ENCODE peak calls at places on chromosome 2, in nine cellular contexts. One of them, this sample, is unnamed.

GRCh38 chr2:151040036-151040435 is 221.6 kb downstream of the RBM43 start:
- DNase-seq in Ammon's horn: no peak
- DNase-seq in activated CD8-positive, alpha-beta memory T cell treated with anti-CD3 and anti-CD28 coated beads, Interleukin-2, amount 50 U/mL, for 48 hours: no peak
- DNase-seq in GM12891: no peak
- DNase-seq in right lobe of liver: no peak
- DNase-seq in amygdala: no peak
- DNase-seq in OCI-M1: no peak
- DNase-seq in gastrocnemius medialis: no peak
- DNase-seq in activated T-cell treated with anti-CD3 and anti-CD28 coated beads, Interleukin-2, amount 50 U/mL, for 1 hour: no peak
- DNase-seq in this sample: no peak

GRCh38 chr2:130825972-130826253 is 10.8 kb upstream of the ARHGEF4 start:
- DNase-seq in GM12891: no peak
- DNase-seq in Ammon's horn: no peak
- DNase-seq in OCI-M1: no peak
- DNase-seq in amygdala: no peak
- DNase-seq in right lobe of liver: peak; percentile 12
- DNase-seq in activated T-cell treated with anti-CD3 and anti-CD28 coated beads, Interleukin-2, amount 50 U/mL, for 1 hour: no peak
- DNase-seq in gastrocnemius medialis: no peak
- DNase-seq in activated CD8-positive, alpha-beta memory T cell treated with anti-CD3 and anti-CD28 coated beads, Interleukin-2, amount 50 U/mL, for 48 hours: no peak
- DNase-seq in this sample: no peak

GRCh38 chr2:237227190-237227988 is 141.7 kb downstream of the COPS8 start:
- DNase-seq in activated CD8-positive, alpha-beta memory T cell treated with anti-CD3 and anti-CD28 coated beads, Interleukin-2, amount 50 U/mL, for 48 hours: peak; percentile 54
- DNase-seq in activated T-cell treated with anti-CD3 and anti-CD28 coated beads, Interleukin-2, amount 50 U/mL, for 1 hour: no peak
- DNase-seq in right lobe of liver: no peak
- DNase-seq in Ammon's horn: no peak
- DNase-seq in amygdala: no peak
- DNase-seq in gastrocnemius medialis: no peak
- DNase-seq in GM12891: no peak
- DNase-seq in OCI-M1: no peak
- DNase-seq in this sample: no peak

GRCh38 chr2:15834381-15835031 is 105.8 kb upstream of the MYCN start:
- DNase-seq in OCI-M1: no peak
- DNase-seq in gastrocnemius medialis: no peak
- DNase-seq in Ammon's horn: no peak
- DNase-seq in activated CD8-positive, alpha-beta memory T cell treated with anti-CD3 and anti-CD28 coated beads, Interleukin-2, amount 50 U/mL, for 48 hours: no peak
- DNase-seq in activated T-cell treated with anti-CD3 and anti-CD28 coated beads, Interleukin-2, amount 50 U/mL, for 1 hour: no peak
- DNase-seq in right lobe of liver: no peak
- DNase-seq in amygdala: no peak
- DNase-seq in GM12891: no peak
- DNase-seq in this sample: no peak

GRCh38 chr2:110869472-110870446 is 137.4 kb downstream of the ACOXL start:
- DNase-seq in OCI-M1: no peak
- DNase-seq in GM12891: no peak
- DNase-seq in amygdala: no peak
- DNase-seq in gastrocnemius medialis: no peak
- DNase-seq in right lobe of liver: no peak
- DNase-seq in activated CD8-positive, alpha-beta memory T cell treated with anti-CD3 and anti-CD28 coated beads, Interleukin-2, amount 50 U/mL, for 48 hours: no peak
- DNase-seq in Ammon's horn: no peak
- DNase-seq in activated T-cell treated with anti-CD3 and anti-CD28 coated beads, Interleukin-2, amount 50 U/mL, for 1 hour: no peak
- DNase-seq in this sample: no peak

GRCh38 chr2:188576657-188577056 is 285.0 kb downstream of the GULP1 start:
- DNase-seq in OCI-M1: no peak
- DNase-seq in activated T-cell treated with anti-CD3 and anti-CD28 coated beads, Interleukin-2, amount 50 U/mL, for 1 hour: no peak
- DNase-seq in amygdala: no peak
- DNase-seq in GM12891: no peak
- DNase-seq in activated CD8-positive, alpha-beta memory T cell treated with anti-CD3 and anti-CD28 coated beads, Interleukin-2, amount 50 U/mL, for 48 hours: no peak
- DNase-seq in right lobe of liver: no peak
- DNase-seq in gastrocnemius medialis: no peak
- DNase-seq in Ammon's horn: no peak
- DNase-seq in this sample: no peak

GRCh38 chr2:64018715-64019082 is 529 bp downstream of the VPS54 start:
- DNase-seq in GM12891: no peak
- DNase-seq in OCI-M1: peak; percentile 56
- DNase-seq in right lobe of liver: no peak
- DNase-seq in activated T-cell treated with anti-CD3 and anti-CD28 coated beads, Interleukin-2, amount 50 U/mL, for 1 hour: no peak
- DNase-seq in activated CD8-positive, alpha-beta memory T cell treated with anti-CD3 and anti-CD28 coated beads, Interleukin-2, amount 50 U/mL, for 48 hours: peak; percentile 78
- DNase-seq in Ammon's horn: peak; percentile 41
- DNase-seq in amygdala: no peak
- DNase-seq in gastrocnemius medialis: peak; percentile 13
- DNase-seq in this sample: peak; percentile 86

GRCh38 chr2:54692556-54692955 is 30.9 kb upstream of the EML6 start:
- DNase-seq in GM12891: no peak
- DNase-seq in amygdala: no peak
- DNase-seq in activated T-cell treated with anti-CD3 and anti-CD28 coated beads, Interleukin-2, amount 50 U/mL, for 1 hour: no peak
- DNase-seq in Ammon's horn: no peak
- DNase-seq in activated CD8-positive, alpha-beta memory T cell treated with anti-CD3 and anti-CD28 coated beads, Interleukin-2, amount 50 U/mL, for 48 hours: no peak
- DNase-seq in OCI-M1: no peak
- DNase-seq in right lobe of liver: no peak
- DNase-seq in gastrocnemius medialis: no peak
- DNase-seq in this sample: no peak

GRCh38 chr2:33694904-33695303 is 95.8 kb upstream of the FAM98A start:
- DNase-seq in gastrocnemius medialis: no peak
- DNase-seq in Ammon's horn: no peak
- DNase-seq in GM12891: no peak
- DNase-seq in activated CD8-positive, alpha-beta memory T cell treated with anti-CD3 and anti-CD28 coated beads, Interleukin-2, amount 50 U/mL, for 48 hours: no peak
- DNase-seq in amygdala: no peak
- DNase-seq in activated T-cell treated with anti-CD3 and anti-CD28 coated beads, Interleukin-2, amount 50 U/mL, for 1 hour: no peak
- DNase-seq in right lobe of liver: no peak
- DNase-seq in OCI-M1: no peak
- DNase-seq in this sample: no peak

GRCh38 chr2:2663401-2664036 is 332.4 kb upstream of the MYT1L start:
- DNase-seq in activated T-cell treated with anti-CD3 and anti-CD28 coated beads, Interleukin-2, amount 50 U/mL, for 1 hour: no peak
- DNase-seq in amygdala: no peak
- DNase-seq in OCI-M1: no peak
- DNase-seq in right lobe of liver: no peak
- DNase-seq in GM12891: no peak
- DNase-seq in activated CD8-positive, alpha-beta memory T cell treated with anti-CD3 and anti-CD28 coated beads, Interleukin-2, amount 50 U/mL, for 48 hours: no peak
- DNase-seq in Ammon's horn: no peak
- DNase-seq in gastrocnemius medialis: peak; percentile 35
- DNase-seq in this sample: no peak

GRCh38 chr2:201007584-201007998 is 44.1 kb upstream of the ORC2 start:
- DNase-seq in OCI-M1: no peak
- DNase-seq in Ammon's horn: no peak
- DNase-seq in activated T-cell treated with anti-CD3 and anti-CD28 coated beads, Interleukin-2, amount 50 U/mL, for 1 hour: no peak
- DNase-seq in amygdala: no peak
- DNase-seq in gastrocnemius medialis: no peak
- DNase-seq in GM12891: no peak
- DNase-seq in right lobe of liver: no peak
- DNase-seq in activated CD8-positive, alpha-beta memory T cell treated with anti-CD3 and anti-CD28 coated beads, Interleukin-2, amount 50 U/mL, for 48 hours: no peak
- DNase-seq in this sample: no peak

GRCh38 chr2:232885264-232885961 is 15.3 kb downstream of the SNORC start:
- DNase-seq in activated CD8-positive, alpha-beta memory T cell treated with anti-CD3 and anti-CD28 coated beads, Interleukin-2, amount 50 U/mL, for 48 hours: no peak
- DNase-seq in Ammon's horn: no peak
- DNase-seq in amygdala: no peak
- DNase-seq in gastrocnemius medialis: no peak
- DNase-seq in activated T-cell treated with anti-CD3 and anti-CD28 coated beads, Interleukin-2, amount 50 U/mL, for 1 hour: no peak
- DNase-seq in GM12891: no peak
- DNase-seq in OCI-M1: no peak
- DNase-seq in right lobe of liver: no peak
- DNase-seq in this sample: no peak

GRCh38 chr2:67322361-67323001 is 74.7 kb upstream of the ETAA1 start:
- DNase-seq in activated T-cell treated with anti-CD3 and anti-CD28 coated beads, Interleukin-2, amount 50 U/mL, for 1 hour: no peak
- DNase-seq in gastrocnemius medialis: no peak
- DNase-seq in OCI-M1: peak; percentile 40
- DNase-seq in right lobe of liver: no peak
- DNase-seq in activated CD8-positive, alpha-beta memory T cell treated with anti-CD3 and anti-CD28 coated beads, Interleukin-2, amount 50 U/mL, for 48 hours: no peak
- DNase-seq in Ammon's horn: peak; percentile 43
- DNase-seq in amygdala: peak; percentile 8
- DNase-seq in GM12891: no peak
- DNase-seq in this sample: no peak

GRCh38 chr2:98472961-98473746 is 28.5 kb downstream of the INPP4A start:
- DNase-seq in GM12891: no peak
- DNase-seq in activated CD8-positive, alpha-beta memory T cell treated with anti-CD3 and anti-CD28 coated beads, Interleukin-2, amount 50 U/mL, for 48 hours: no peak
- DNase-seq in amygdala: no peak
- DNase-seq in activated T-cell treated with anti-CD3 and anti-CD28 coated beads, Interleukin-2, amount 50 U/mL, for 1 hour: peak; percentile 13
- DNase-seq in gastrocnemius medialis: no peak
- DNase-seq in Ammon's horn: no peak
- DNase-seq in OCI-M1: no peak
- DNase-seq in right lobe of liver: no peak
- DNase-seq in this sample: no peak

GRCh38 chr2:168494190-168494711 is 38.2 kb downstream of the CERS6 start:
- DNase-seq in GM12891: no peak
- DNase-seq in gastrocnemius medialis: no peak
- DNase-seq in right lobe of liver: no peak
- DNase-seq in amygdala: no peak
- DNase-seq in OCI-M1: peak; percentile 35
- DNase-seq in activated T-cell treated with anti-CD3 and anti-CD28 coated beads, Interleukin-2, amount 50 U/mL, for 1 hour: no peak
- DNase-seq in activated CD8-positive, alpha-beta memory T cell treated with anti-CD3 and anti-CD28 coated beads, Interleukin-2, amount 50 U/mL, for 48 hours: no peak
- DNase-seq in Ammon's horn: no peak
- DNase-seq in this sample: peak; percentile 26

GRCh38 chr2:96928277-96928781 is 58.1 kb downstream of the FAM178B start:
- DNase-seq in Ammon's horn: peak; percentile 76
- DNase-seq in GM12891: no peak
- DNase-seq in OCI-M1: no peak
- DNase-seq in right lobe of liver: no peak
- DNase-seq in amygdala: peak; percentile 65
- DNase-seq in activated T-cell treated with anti-CD3 and anti-CD28 coated beads, Interleukin-2, amount 50 U/mL, for 1 hour: no peak
- DNase-seq in gastrocnemius medialis: no peak
- DNase-seq in activated CD8-positive, alpha-beta memory T cell treated with anti-CD3 and anti-CD28 coated beads, Interleukin-2, amount 50 U/mL, for 48 hours: no peak
- DNase-seq in this sample: no peak

GRCh38 chr2:239316562-239317465 is 84.0 kb downstream of the HDAC4 start:
- DNase-seq in right lobe of liver: no peak
- DNase-seq in OCI-M1: peak; percentile 51
- DNase-seq in Ammon's horn: peak; percentile 77
- DNase-seq in gastrocnemius medialis: no peak
- DNase-seq in activated T-cell treated with anti-CD3 and anti-CD28 coated beads, Interleukin-2, amount 50 U/mL, for 1 hour: peak; percentile 6
- DNase-seq in activated CD8-positive, alpha-beta memory T cell treated with anti-CD3 and anti-CD28 coated beads, Interleukin-2, amount 50 U/mL, for 48 hours: peak; percentile 33
- DNase-seq in GM12891: no peak
- DNase-seq in amygdala: no peak
- DNase-seq in this sample: peak; percentile 42

GRCh38 chr2:105415007-105415406 is 16.2 kb upstream of the FHL2 start:
- DNase-seq in Ammon's horn: no peak
- DNase-seq in GM12891: no peak
- DNase-seq in activated T-cell treated with anti-CD3 and anti-CD28 coated beads, Interleukin-2, amount 50 U/mL, for 1 hour: no peak
- DNase-seq in right lobe of liver: no peak
- DNase-seq in OCI-M1: no peak
- DNase-seq in activated CD8-positive, alpha-beta memory T cell treated with anti-CD3 and anti-CD28 coated beads, Interleukin-2, amount 50 U/mL, for 48 hours: no peak
- DNase-seq in amygdala: no peak
- DNase-seq in gastrocnemius medialis: no peak
- DNase-seq in this sample: no peak

GRCh38 chr2:215060851-215061541 is 77.4 kb downstream of the ABCA12 start:
- DNase-seq in GM12891: no peak
- DNase-seq in activated CD8-positive, alpha-beta memory T cell treated with anti-CD3 and anti-CD28 coated beads, Interleukin-2, amount 50 U/mL, for 48 hours: no peak
- DNase-seq in OCI-M1: no peak
- DNase-seq in gastrocnemius medialis: no peak
- DNase-seq in amygdala: no peak
- DNase-seq in right lobe of liver: no peak
- DNase-seq in Ammon's horn: peak; percentile 14
- DNase-seq in activated T-cell treated with anti-CD3 and anti-CD28 coated beads, Interleukin-2, amount 50 U/mL, for 1 hour: no peak
- DNase-seq in this sample: no peak

GRCh38 chr2:20168727-20169696 is 55.9 kb downstream of the SDC1 start:
- DNase-seq in Ammon's horn: no peak
- DNase-seq in gastrocnemius medialis: no peak
- DNase-seq in activated CD8-positive, alpha-beta memory T cell treated with anti-CD3 and anti-CD28 coated beads, Interleukin-2, amount 50 U/mL, for 48 hours: no peak
- DNase-seq in activated T-cell treated with anti-CD3 and anti-CD28 coated beads, Interleukin-2, amount 50 U/mL, for 1 hour: no peak
- DNase-seq in right lobe of liver: no peak
- DNase-seq in OCI-M1: no peak
- DNase-seq in GM12891: no peak
- DNase-seq in amygdala: no peak
- DNase-seq in this sample: no peak

GRCh38 chr2:186103276-186103675 is 364.7 kb downstream of the FSIP2 start:
- DNase-seq in OCI-M1: no peak
- DNase-seq in amygdala: no peak
- DNase-seq in right lobe of liver: no peak
- DNase-seq in GM12891: no peak
- DNase-seq in activated CD8-positive, alpha-beta memory T cell treated with anti-CD3 and anti-CD28 coated beads, Interleukin-2, amount 50 U/mL, for 48 hours: no peak
- DNase-seq in gastrocnemius medialis: no peak
- DNase-seq in activated T-cell treated with anti-CD3 and anti-CD28 coated beads, Interleukin-2, amount 50 U/mL, for 1 hour: no peak
- DNase-seq in Ammon's horn: no peak
- DNase-seq in this sample: no peak

GRCh38 chr2:69948032-69948962 is 13.1 kb downstream of the ASPRV1 start:
- DNase-seq in GM12891: no peak
- DNase-seq in amygdala: no peak
- DNase-seq in gastrocnemius medialis: no peak
- DNase-seq in activated T-cell treated with anti-CD3 and anti-CD28 coated beads, Interleukin-2, amount 50 U/mL, for 1 hour: no peak
- DNase-seq in right lobe of liver: no peak
- DNase-seq in Ammon's horn: no peak
- DNase-seq in activated CD8-positive, alpha-beta memory T cell treated with anti-CD3 and anti-CD28 coated beads, Interleukin-2, amount 50 U/mL, for 48 hours: peak; percentile 51
- DNase-seq in OCI-M1: no peak
- DNase-seq in this sample: no peak

GRCh38 chr2:27408601-27409320 is 630 bp downstream of the PPM1G start:
- DNase-seq in amygdala: no peak
- DNase-seq in activated CD8-positive, alpha-beta memory T cell treated with anti-CD3 and anti-CD28 coated beads, Interleukin-2, amount 50 U/mL, for 48 hours: no peak
- DNase-seq in OCI-M1: peak; percentile 55
- DNase-seq in activated T-cell treated with anti-CD3 and anti-CD28 coated beads, Interleukin-2, amount 50 U/mL, for 1 hour: no peak
- DNase-seq in right lobe of liver: no peak
- DNase-seq in Ammon's horn: peak; percentile 5
- DNase-seq in GM12891: no peak
- DNase-seq in gastrocnemius medialis: no peak
- DNase-seq in this sample: peak; percentile 68

GRCh38 chr2:200786826-200787225 is 24.9 kb upstream of the BZW1 start:
- DNase-seq in activated CD8-positive, alpha-beta memory T cell treated with anti-CD3 and anti-CD28 coated beads, Interleukin-2, amount 50 U/mL, for 48 hours: no peak
- DNase-seq in gastrocnemius medialis: no peak
- DNase-seq in OCI-M1: no peak
- DNase-seq in activated T-cell treated with anti-CD3 and anti-CD28 coated beads, Interleukin-2, amount 50 U/mL, for 1 hour: no peak
- DNase-seq in Ammon's horn: no peak
- DNase-seq in GM12891: no peak
- DNase-seq in right lobe of liver: no peak
- DNase-seq in amygdala: no peak
- DNase-seq in this sample: no peak

GRCh38 chr2:143246815-143247744 is 117.9 kb downstream of the ARHGAP15 start:
- DNase-seq in gastrocnemius medialis: no peak
- DNase-seq in activated CD8-positive, alpha-beta memory T cell treated with anti-CD3 and anti-CD28 coated beads, Interleukin-2, amount 50 U/mL, for 48 hours: no peak
- DNase-seq in Ammon's horn: no peak
- DNase-seq in GM12891: no peak
- DNase-seq in OCI-M1: no peak
- DNase-seq in amygdala: no peak
- DNase-seq in activated T-cell treated with anti-CD3 and anti-CD28 coated beads, Interleukin-2, amount 50 U/mL, for 1 hour: peak; percentile 40
- DNase-seq in right lobe of liver: no peak
- DNase-seq in this sample: no peak

GRCh38 chr2:68281988-68282387 is 29.7 kb upstream of the PPP3R1 start:
- DNase-seq in activated T-cell treated with anti-CD3 and anti-CD28 coated beads, Interleukin-2, amount 50 U/mL, for 1 hour: no peak
- DNase-seq in amygdala: no peak
- DNase-seq in activated CD8-positive, alpha-beta memory T cell treated with anti-CD3 and anti-CD28 coated beads, Interleukin-2, amount 50 U/mL, for 48 hours: no peak
- DNase-seq in OCI-M1: no peak
- DNase-seq in Ammon's horn: no peak
- DNase-seq in right lobe of liver: no peak
- DNase-seq in GM12891: no peak
- DNase-seq in gastrocnemius medialis: no peak
- DNase-seq in this sample: peak; percentile 47

GRCh38 chr2:133171396-133172004 is 396.8 kb downstream of the NCKAP5 start:
- DNase-seq in GM12891: peak; percentile 5
- DNase-seq in gastrocnemius medialis: no peak
- DNase-seq in activated T-cell treated with anti-CD3 and anti-CD28 coated beads, Interleukin-2, amount 50 U/mL, for 1 hour: no peak
- DNase-seq in Ammon's horn: peak; percentile 73
- DNase-seq in activated CD8-positive, alpha-beta memory T cell treated with anti-CD3 and anti-CD28 coated beads, Interleukin-2, amount 50 U/mL, for 48 hours: no peak
- DNase-seq in OCI-M1: peak; percentile 75
- DNase-seq in right lobe of liver: no peak
- DNase-seq in amygdala: no peak
- DNase-seq in this sample: peak; percentile 45

GRCh38 chr2:173451137-173451536 is 96.5 kb downstream of the CDCA7 start:
- DNase-seq in activated T-cell treated with anti-CD3 and anti-CD28 coated beads, Interleukin-2, amount 50 U/mL, for 1 hour: peak; percentile 22
- DNase-seq in GM12891: no peak
- DNase-seq in amygdala: no peak
- DNase-seq in Ammon's horn: no peak
- DNase-seq in right lobe of liver: no peak
- DNase-seq in activated CD8-positive, alpha-beta memory T cell treated with anti-CD3 and anti-CD28 coated beads, Interleukin-2, amount 50 U/mL, for 48 hours: no peak
- DNase-seq in OCI-M1: no peak
- DNase-seq in gastrocnemius medialis: no peak
- DNase-seq in this sample: no peak

GRCh38 chr2:70687461-70687795 is 80.6 kb downstream of the ADD2 start:
- DNase-seq in activated T-cell treated with anti-CD3 and anti-CD28 coated beads, Interleukin-2, amount 50 U/mL, for 1 hour: no peak
- DNase-seq in OCI-M1: no peak
- DNase-seq in gastrocnemius medialis: no peak
- DNase-seq in amygdala: no peak
- DNase-seq in right lobe of liver: no peak
- DNase-seq in Ammon's horn: no peak
- DNase-seq in activated CD8-positive, alpha-beta memory T cell treated with anti-CD3 and anti-CD28 coated beads, Interleukin-2, amount 50 U/mL, for 48 hours: no peak
- DNase-seq in GM12891: no peak
- DNase-seq in this sample: no peak

This sample was measured in erythroblast.